ENCODE peak calls at places on chromosomes 4 and X, in eight cellular contexts. W is neural progenitor cell, K is hepatocyte, Y is GM23338, A is HCT116, F is PC-3, B is MM.1S, H is SK-N-SH. R is an unnamed sample. For H3K4me1, the result is how much of the 10 kb centered on the place peaks cover.

GRCh38 chr4:5784021-5784420 is 73.0 kb downstream of the EVC start:
- DNase-seq in W (no peak), K (no peak), Y (no peak), A (no peak), F (no peak), B (no peak), H (no peak), R (no peak)

GRCh38 chr4:173367946-173368345 is 2.8 kb upstream of the SAP30 start:
- DNase-seq in W (no peak), K (no peak), Y (no peak), A (no peak), F (peak), B (no peak), H (no peak), R (peak)

GRCh38 chrX:124940536-124940935 is 379.1 kb upstream of the TEX13C start:
- DNase-seq in W (no peak), K (no peak), Y (no peak), A (no peak), F (no peak), B (no peak), H (no peak), R (no peak)

GRCh38 chr4:76279462-76279861 is 27.1 kb upstream of the STBD1 start:
- DNase-seq in W (no peak), K (no peak), Y (no peak), A (no peak), F (no peak), B (peak), H (no peak), R (no peak)

GRCh38 chrX:97026406-97026805 is 142.7 kb downstream of the RPA4 start:
- DNase-seq in W (peak), K (peak), Y (peak), A (no peak), F (peak), B (peak), H (peak), R (peak)

GRCh38 chr4:2930135-2930805 is 32.9 kb downstream of the NOP14 start:
- DNase-seq in W (no peak), K (peak), Y (no peak), A (no peak), F (no peak), B (no peak), H (no peak), R (no peak)

GRCh38 chrX:2397229-2397628 is 103.5 kb downstream of the DHRSX start:
- DNase-seq in W (no peak), K (no peak), Y (no peak), A (no peak), F (no peak), B (no peak), H (no peak), R (no peak)

GRCh38 chrX:86724277-86724676 is 576.0 kb downstream of the DACH2 start:
- DNase-seq in W (no peak), K (no peak), Y (no peak), A (no peak), F (no peak), B (no peak), H (no peak), R (no peak)

GRCh38 chr4:152044341-152044740 is 283.5 kb upstream of the GATB start:
- DNase-seq in W (no peak), K (peak), Y (no peak), A (no peak), F (peak), B (no peak), H (no peak), R (peak)

GRCh38 chrX:20177093-20177492 is 35.5 kb upstream of the EIF1AX start:
- DNase-seq in W (no peak), K (no peak), Y (no peak), A (no peak), F (no peak), B (no peak), H (no peak), R (no peak)
- H3K4me1 ChIP-seq in W (under half), K (under half), Y (under half), A (under half), F (under half), B (under half), H (under half), R (under half)

GRCh38 chr4:136690363-136690762 is 841.9 kb downstream of the PCDH18 start:
- DNase-seq in W (no peak), K (peak), Y (no peak), A (no peak), F (peak), B (no peak), H (no peak), R (no peak)

GRCh38 chr4:136691607-136692006 is 840.7 kb downstream of the PCDH18 start:
- DNase-seq in W (no peak), K (no peak), Y (no peak), A (no peak), F (no peak), B (no peak), H (no peak), R (no peak)

GRCh38 chr4:136687596-136687995 is 844.7 kb downstream of the PCDH18 start:
- DNase-seq in W (no peak), K (no peak), Y (no peak), A (no peak), F (no peak), B (no peak), H (no peak), R (no peak)

GRCh38 chr4:136687118-136687517 is 845.2 kb downstream of the PCDH18 start:
- DNase-seq in W (peak), K (peak), Y (peak), A (no peak), F (no peak), B (no peak), H (no peak), R (no peak)
- TF ChIP-seq EZH2phosphoT487 in W (no peak), K (no peak), Y (no peak), A (no peak), F (no peak), B (no peak), H (no peak), R (no peak)

GRCh38 chr4:10085386-10085785 is 31.2 kb downstream of the WDR1 start:
- DNase-seq in W (no peak), K (no peak), Y (no peak), A (no peak), F (no peak), B (no peak), H (peak), R (no peak)
- H3K4me1 ChIP-seq in W (under half), K (under half), Y (under half), A (under half), F (under half), B (under half), H (under half), R (under half)

DNA sequence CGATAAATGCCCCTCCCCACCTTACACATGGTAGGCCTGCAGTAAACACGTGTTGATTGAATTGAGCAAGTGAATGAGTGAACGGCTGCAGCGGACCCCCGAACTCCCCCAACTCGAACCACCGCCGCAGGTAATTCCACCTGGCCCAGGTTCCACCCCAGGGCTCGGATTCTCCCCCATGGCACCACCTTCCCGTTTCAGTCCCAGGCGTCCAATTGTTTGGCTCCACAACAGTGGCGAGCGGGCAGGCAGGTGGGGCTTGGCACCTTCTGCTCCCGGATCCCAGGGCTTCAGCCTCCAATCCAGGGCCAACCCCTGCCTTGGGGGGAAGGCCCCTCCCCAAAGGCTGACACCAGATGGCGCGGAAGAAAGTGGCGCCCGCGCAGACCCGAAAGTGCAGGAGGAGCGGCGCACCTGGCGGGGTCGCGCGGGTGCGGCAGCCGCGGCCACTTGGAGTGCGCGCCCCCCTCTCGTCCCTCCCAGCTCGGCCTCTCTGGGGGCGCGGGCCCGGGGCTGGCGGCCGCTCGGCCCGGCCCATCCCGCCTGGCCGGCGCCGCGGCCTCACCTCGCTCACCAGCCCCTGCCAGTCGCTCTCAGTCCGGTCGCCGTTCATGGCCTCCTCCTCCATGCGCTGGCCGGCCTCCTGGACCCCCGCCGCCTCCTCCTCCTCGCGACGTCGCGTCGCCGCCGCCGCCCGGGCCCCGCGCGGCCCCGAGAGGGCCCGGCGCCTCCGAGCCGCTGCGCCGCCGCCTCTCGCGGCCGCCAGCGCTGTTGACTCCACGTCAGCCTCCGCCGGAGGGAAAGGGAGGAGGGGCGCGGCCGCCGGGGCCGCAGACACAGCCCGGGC is at the start of gene CCDC149:
- DNase-seq in W (peak), K (peak), Y (peak), A (peak), F (peak), B (peak), H (peak), R (peak)
- TF ChIP-seq EZH2phosphoT487 in W (no peak), K (no peak), Y (no peak), A (no peak), F (no peak), B (no peak), H (no peak), R (no peak)